ENCODE peak calls at places on chromosome 12, in ten cellular contexts. G is NCI-H2171 treated with DMSO at 0.1 percent for 48 hours; R is H4; H is CD8-positive, alpha-beta memory T cell; M is GM13977; Q is naive B cell; V is naive thymus-derived CD4-positive, alpha-beta T cell; F is HS-5; O is NCI-H226; E is neural crest cell. Y is an unnamed sample.

GRCh38 chr12:53219116-53219955 is 12.3 kb upstream of the ITGB7 start:
- DNase-seq in G (no peak), R (peak), H (no peak), M (peak), Q (no peak), V (peak), F (no peak), O (no peak), E (no peak), Y (no peak)

GRCh38 chr12:68963456-68963859 is 30.5 kb upstream of the CPM start:
- DNase-seq in G (no peak), R (no peak), H (no peak), M (no peak), Q (no peak), V (no peak), F (no peak), O (no peak), E (no peak), Y (no peak)

GRCh38 chr12:12384601-12385321 is 27.9 kb downstream of the BORCS5 start:
- DNase-seq in G (no peak), R (no peak), H (peak), M (no peak), Q (no peak), V (no peak), F (no peak), O (no peak), E (no peak), Y (no peak)

GRCh38 chr12:123390415-123391093 is 6.6 kb downstream of the KMT5A start:
- DNase-seq in G (no peak), R (no peak), H (no peak), M (no peak), Q (no peak), V (no peak), F (no peak), O (no peak), E (no peak), Y (no peak)

GRCh38 chr12:121537814-121538698 is 42.8 kb downstream of the KDM2B start:
- DNase-seq in G (no peak), R (no peak), H (no peak), M (peak), Q (peak), V (no peak), F (no peak), O (no peak), E (peak), Y (no peak)

GRCh38 chr12:52590021-52590420 is 11.2 kb downstream of the KRT72 start:
- DNase-seq in G (no peak), R (no peak), H (no peak), M (no peak), Q (no peak), V (no peak), F (no peak), O (no peak), E (no peak), Y (no peak)

GRCh38 chr12:52130695-52131094 is 51.2 kb downstream of the SMIM41 start:
- DNase-seq in G (peak), R (no peak), H (no peak), M (no peak), Q (no peak), V (no peak), F (no peak), O (no peak), E (no peak), Y (no peak)

GRCh38 chr12:49828143-49829091 is at the start of gene NCKAP5L:
- DNase-seq in G (peak), R (peak), H (peak), M (peak), Q (peak), V (peak), F (peak), O (peak), E (peak), Y (peak)

GRCh38 chr12:39692258-39692853 is 72.8 kb upstream of the ABCD2 start:
- DNase-seq in G (peak), R (no peak), H (no peak), M (peak), Q (no peak), V (peak), F (no peak), O (no peak), E (no peak), Y (no peak)

GRCh38 chr12:113359939-113360748 is 1.8 kb downstream of the PLBD2 start:
- DNase-seq in G (no peak), R (peak), H (no peak), M (no peak), Q (no peak), V (no peak), F (no peak), O (no peak), E (no peak), Y (no peak)

GRCh38 chr12:47903151-47903611 is 1.6 kb downstream of the VDR start:
- DNase-seq in G (no peak), R (peak), H (no peak), M (peak), Q (no peak), V (no peak), F (no peak), O (peak), E (no peak), Y (no peak)

GRCh38 chr12:57837779-57838562 is 8.6 kb downstream of the CTDSP2 start:
- DNase-seq in G (no peak), R (peak), H (no peak), M (no peak), Q (peak), V (peak), F (peak), O (peak), E (no peak), Y (no peak)

Y was measured in T-cell.